ENCODE peak calls at places on chromosomes 7 and 10, in nine cellular contexts. P is GM12865, N is heart left ventricle, U is adrenal gland, T is adipocyte, S is GM18507, R is amniotic epithelial cell, H is HFFc6, G is EH. I is an unnamed sample.

GRCh38 chr10:108544500-108545120 is 1378.7 kb downstream of the XPNPEP1 start:
- DNase-seq in P (peak; percentile 80), N (no peak), U (peak; percentile 63), T (peak; percentile 80), S (peak; percentile 4), R (peak; percentile 55), H (peak; percentile 45), G (peak; percentile 56), I (no peak)

GRCh38 chr10:91300011-91300575 is 79.6 kb downstream of the PCGF5 start:
- DNase-seq in P (no peak), N (no peak), U (no peak), T (no peak), S (no peak), R (no peak), H (no peak), G (no peak), I (no peak)

GRCh38 chr7:29249860-29250259 is 55.3 kb downstream of the CHN2 start:
- DNase-seq in P (no peak), N (no peak), U (no peak), T (no peak), S (no peak), R (no peak), H (no peak), G (no peak), I (no peak)

GRCh38 chr7:140525741-140526140 is 46.4 kb upstream of the MKRN1 start:
- DNase-seq in P (no peak), N (no peak), U (no peak), T (no peak), S (no peak), R (no peak), H (no peak), G (peak; percentile 41), I (no peak)

GRCh38 chr10:17951868-17952371 is at the start of gene SLC39A12:
- DNase-seq in P (no peak), N (no peak), U (no peak), T (peak; percentile 5), S (no peak), R (peak; percentile 83), H (peak; percentile 46), G (peak; percentile 74), I (no peak)

GRCh38 chr10:6505300-6505699 is 74.8 kb downstream of the PRKCQ start:
- DNase-seq in P (no peak), N (no peak), U (no peak), T (no peak), S (no peak), R (no peak), H (no peak), G (no peak), I (no peak)

GRCh38 chr10:62352356-62352963 is 21.7 kb upstream of the ZNF365 start:
- DNase-seq in P (no peak), N (no peak), U (no peak), T (no peak), S (no peak), R (peak; percentile 57), H (peak; percentile 64), G (peak; percentile 38), I (no peak)

GRCh38 chr10:62655337-62655994 is 149.1 kb upstream of the ADO start:
- DNase-seq in P (peak; percentile 96), N (no peak), U (no peak), T (no peak), S (peak; percentile 56), R (no peak), H (no peak), G (no peak), I (no peak)

GRCh38 chr10:133033742-133034048 is 54.0 kb upstream of the ADGRA1 start:
- DNase-seq in P (no peak), N (no peak), U (no peak), T (no peak), S (no peak), R (no peak), H (no peak), G (no peak), I (no peak)

GRCh38 chr7:106279425-106280182 is 5.2 kb downstream of the NAMPT start:
- DNase-seq in P (peak; percentile 58), N (no peak), U (no peak), T (no peak), S (no peak), R (no peak), H (no peak), G (no peak), I (no peak)

GRCh38 chr10:6759961-6760360 is 179.9 kb upstream of the PRKCQ start:
- DNase-seq in P (no peak), N (no peak), U (no peak), T (no peak), S (no peak), R (no peak), H (no peak), G (no peak), I (no peak)

GRCh38 chr7:15057272-15057671 is 154.7 kb upstream of the DGKB start:
- DNase-seq in P (peak; percentile 5), N (no peak), U (no peak), T (no peak), S (no peak), R (no peak), H (no peak), G (no peak), I (no peak)

GRCh38 chr7:157997080-157997440 is 590.6 kb downstream of the PTPRN2 start:
- DNase-seq in P (no peak), N (no peak), U (no peak), T (no peak), S (no peak), R (no peak), H (no peak), G (no peak), I (no peak)

GRCh38 chr7:42883950-42884349 is 27.9 kb downstream of the C7orf25 start:
- DNase-seq in P (peak; percentile 46), N (no peak), U (peak; percentile 13), T (no peak), S (no peak), R (peak; percentile 64), H (no peak), G (no peak), I (no peak)

GRCh38 chr10:33539137-33539536 is 204.7 kb upstream of the NRP1 start:
- DNase-seq in P (no peak), N (no peak), U (no peak), T (no peak), S (no peak), R (no peak), H (no peak), G (no peak), I (no peak)

GRCh38 chr10:72255977-72256729 is 17.6 kb upstream of the DDIT4 start:
- DNase-seq in P (no peak), N (no peak), U (no peak), T (no peak), S (no peak), R (peak; percentile 47), H (no peak), G (no peak), I (no peak)